ENCODE peak calls at places on chromosomes 5 and 9, in four cellular contexts. J, A, S and Q are unnamed samples.

GRCh38 chr5:178201221-178201926 is 3.0 kb upstream of the HNRNPAB start:
- DNase-seq in A (no peak), S (no peak), J (no peak), Q (no peak)

GRCh38 chr9:38172601-38173000 is 103.6 kb upstream of the SHB start:
- DNase-seq in A (no peak), J (no peak), S (no peak), Q (no peak)

GRCh38 chr9:79701651-79702050 is 129.9 kb downstream of the TLE4 start:
- DNase-seq in A (no peak), S (no peak), J (no peak), Q (no peak)

GRCh38 chr9:109225629-109226028 is 58.6 kb upstream of the FRRS1L start:
- DNase-seq in J (no peak), S (no peak), A (no peak), Q (no peak)

GRCh38 chr9:974064-974992 is 2.1 kb upstream of the DMRT3 start:
- DNase-seq in J (no peak), A (no peak), S (no peak), Q (no peak)

GRCh38 chr5:176654856-176655255 is 7.6 kb downstream of the TSPAN17 start:
- DNase-seq in S (no peak), J (no peak), A (no peak), Q (no peak)

GRCh38 chr5:111537153-111538024 is 25.1 kb upstream of the STARD4 start:
- DNase-seq in S (no peak), A (no peak), J (no peak), Q (no peak)

GRCh38 chr9:69745716-69746538 is 13.9 kb downstream of the PTAR1 start:
- DNase-seq in J (no peak), A (peak), S (no peak), Q (no peak)

GRCh38 chr5:130237721-130238120 is 333.5 kb downstream of the CHSY3 start:
- DNase-seq in S (peak), J (no peak), A (peak), Q (no peak)

GRCh38 chr5:155886311-155887031 is 440.5 kb upstream of the SGCD start:
- DNase-seq in J (no peak), A (no peak), S (no peak), Q (no peak)

GRCh38 chr5:33321026-33321425 is 119.7 kb upstream of the TARS1 start:
- DNase-seq in S (peak), J (peak), A (peak), Q (no peak)

GRCh38 chr9:134352247-134352933 is 26.1 kb downstream of the RXRA start:
- DNase-seq in J (no peak), A (no peak), S (no peak), Q (no peak)

GRCh38 chr5:159345336-159345735 is 15.0 kb upstream of the IL12B start:
- DNase-seq in A (no peak), J (no peak), S (no peak), Q (no peak)